ENCODE peak calls at places on chromosomes 5 and 9, in seven cellular contexts. X is occipital lobe, S is natural killer cell, D is EH, V is brain pericyte, A is cardiac muscle cell, N is NCI-H1694. Z is an unnamed sample.

GRCh38 chr5:163089233-163089632 is 348.2 kb upstream of the CCNG1 start:
- DNase-seq in S (no peak), V (no peak), D (no peak), A (no peak), X (no peak), N (peak; percentile 18), Z (no peak)

GRCh38 chr9:138049779-138050471 is 172.3 kb downstream of the CACNA1B start:
- DNase-seq in X (no peak), A (no peak), N (no peak), V (no peak), D (no peak), S (peak; percentile 5), Z (no peak)

GRCh38 chr9:136690841-136691261 is 3.6 kb upstream of the AGPAT2 start:
- DNase-seq in S (no peak), V (no peak), N (no peak), D (no peak), X (no peak), A (no peak), Z (no peak)

GRCh38 chr5:104297076-104297475 is 734.5 kb upstream of the NUDT12 start:
- DNase-seq in X (no peak), V (no peak), N (no peak), D (peak; percentile 64), A (no peak), S (no peak), Z (no peak)

GRCh38 chr5:122180863-122181519 is 51.6 kb downstream of the ZNF474 start:
- DNase-seq in N (no peak), X (no peak), V (no peak), A (no peak), D (peak; percentile 93), S (no peak), Z (no peak)

GRCh38 chr5:153960269-153961215 is 78.2 kb downstream of the FAM114A2 start:
- DNase-seq in X (no peak), V (no peak), D (peak; percentile 57), N (no peak), A (no peak), S (peak; percentile 49), Z (no peak)

GRCh38 chr9:37953775-37954437 is 50.0 kb upstream of the SLC25A51 start:
- DNase-seq in S (no peak), N (no peak), A (no peak), V (peak; percentile 86), X (no peak), D (peak; percentile 97), Z (no peak)

GRCh38 chr9:70402213-70402612 is 12.2 kb downstream of the KLF9 start:
- DNase-seq in S (no peak), D (no peak), X (no peak), A (no peak), N (no peak), V (no peak), Z (no peak)

GRCh38 chr5:102581011-102581410 is 82.2 kb upstream of the SLCO6A1 start:
- DNase-seq in D (no peak), A (no peak), V (no peak), X (no peak), N (no peak), S (no peak), Z (no peak)

GRCh38 chr9:512555-513272 is 298.0 kb downstream of the DOCK8 start:
- DNase-seq in X (no peak), V (no peak), N (no peak), A (peak; percentile 26), D (no peak), S (no peak), Z (no peak)

GRCh38 chr9:114662081-114662989 is 4.7 kb upstream of the TEX53 start:
- DNase-seq in X (no peak), D (peak; percentile 54), N (no peak), A (peak; percentile 62), S (peak; percentile 39), V (no peak), Z (no peak)

GRCh38 chr9:89441655-89441970 is 56.3 kb downstream of the SEMA4D start:
- DNase-seq in S (no peak), D (no peak), V (no peak), N (no peak), X (no peak), A (no peak), Z (no peak)

GRCh38 chr5:173300389-173301047 is 27.7 kb downstream of the STC2 start:
- DNase-seq in V (no peak), N (no peak), A (no peak), D (no peak), S (no peak), X (no peak), Z (no peak)

GRCh38 chr5:21164425-21164824 is 1176.4 kb upstream of the CDH18 start:
- DNase-seq in X (no peak), A (no peak), V (no peak), N (no peak), D (no peak), S (no peak), Z (no peak)

GRCh38 chr9:120737411-120737810 is 23.1 kb upstream of the MEGF9 start:
- DNase-seq in D (no peak), V (no peak), X (no peak), S (no peak), N (no peak), A (no peak), Z (no peak)

GRCh38 chr9:121743441-121744001 is 92.1 kb downstream of the DAB2IP start:
- DNase-seq in N (no peak), A (peak; percentile 90), V (no peak), D (peak; percentile 95), S (no peak), X (peak; percentile 48), Z (peak; percentile 13)

GRCh38 chr9:94719878-94720277 is 6.6 kb upstream of the AOPEP start:
- DNase-seq in A (no peak), D (no peak), N (no peak), X (no peak), S (no peak), V (no peak), Z (no peak)

GRCh38 chr5:93675458-93676450 is 65.6 kb downstream of the POU5F2 start:
- DNase-seq in V (no peak), D (no peak), S (no peak), A (no peak), N (peak; percentile 22), X (no peak), Z (no peak)

GRCh38 chr9:79053613-79054012 is 518.2 kb upstream of the TLE4 start:
- DNase-seq in S (no peak), V (no peak), A (no peak), N (peak; percentile 11), D (peak; percentile 30), X (no peak), Z (no peak)

GRCh38 chr9:84504360-84504759 is 163.8 kb upstream of the SLC28A3 start:
- DNase-seq in D (no peak), N (no peak), V (no peak), A (no peak), S (no peak), X (no peak), Z (no peak)

GRCh38 chr9:967436-967835 is 9.0 kb upstream of the DMRT3 start:
- DNase-seq in V (no peak), S (no peak), N (no peak), D (no peak), A (no peak), X (no peak), Z (no peak)

GRCh38 chr5:120604898-120605297 is 140.8 kb downstream of the PRR16 start:
- DNase-seq in S (no peak), N (no peak), V (no peak), A (no peak), D (peak; percentile 96), X (no peak), Z (no peak)

GRCh38 chr9:91943876-91944470 is 6.1 kb downstream of the ROR2 start:
- DNase-seq in X (no peak), N (no peak), A (no peak), S (no peak), D (no peak), V (no peak), Z (no peak)

GRCh38 chr5:65142511-65143011 is 339.2 kb downstream of the ADAMTS6 start:
- DNase-seq in D (peak; percentile 96), A (no peak), N (no peak), X (no peak), S (no peak), V (no peak), Z (no peak)

GRCh38 chr9:123320814-123321213 is 35.2 kb upstream of the CRB2 start:
- DNase-seq in S (no peak), X (no peak), V (no peak), D (no peak), N (no peak), A (no peak), Z (no peak)

GRCh38 chr5:159917919-159918487 is 1.7 kb downstream of the ADRA1B start:
- DNase-seq in V (no peak), D (no peak), S (no peak), X (no peak), N (no peak), A (no peak), Z (no peak)

GRCh38 chr5:94613583-94613982 is 4.8 kb downstream of the KIAA0825 start:
- DNase-seq in D (peak; percentile 31), N (peak; percentile 9), X (no peak), S (no peak), A (peak; percentile 49), V (no peak), Z (no peak)

GRCh38 chr5:135567661-135568060 is 11.1 kb downstream of the CXCL14 start:
- DNase-seq in N (no peak), S (no peak), D (peak; percentile 59), X (no peak), A (no peak), V (no peak), Z (no peak)

GRCh38 chr9:18893051-18893450 is 140.0 kb downstream of the SAXO1 start:
- DNase-seq in A (no peak), N (no peak), D (no peak), X (no peak), S (no peak), V (no peak), Z (no peak)

GRCh38 chr5:2714026-2714425 is 37.5 kb downstream of the IRX2 start:
- DNase-seq in X (no peak), S (no peak), N (no peak), V (no peak), D (no peak), A (no peak), Z (no peak)

GRCh38 chr5:64854855-64855254 is 86.1 kb downstream of the CWC27 start:
- DNase-seq in S (no peak), D (peak; percentile 22), A (no peak), X (no peak), N (no peak), V (no peak), Z (no peak)

GRCh38 chr5:143705416-143705815 is 106.5 kb upstream of the HMHB1 start:
- DNase-seq in X (no peak), S (no peak), A (no peak), V (no peak), D (no peak), N (no peak), Z (no peak)